ENCODE peak calls at places on chromosomes 13 and 19, in eight cellular contexts. One of them, this sample, is unnamed.

GRCh38 chr19:33064778-33065550 is at the start of gene RHPN2:
- DNase-seq in progenitor cell of endocrine pancreas: peak; percentile 58
- DNase-seq in ovary: peak; percentile 66
- DNase-seq in H54: peak; percentile 98
- DNase-seq in skeletal muscle cell: no peak
- DNase-seq in stimulated activated CD4-positive, alpha-beta T cell treated with anti-CD3 and anti-CD28 coated beads, Interleukin-4, amount 100 ng/mL, for 24 hours: peak; percentile 62
- DNase-seq in caudate nucleus: no peak
- DNase-seq in anterior cingulate cortex: peak; percentile 10
- DNase-seq in this sample: no peak

GRCh38 chr13:27403727-27404385 is 20.6 kb upstream of the GTF3A start:
- DNase-seq in progenitor cell of endocrine pancreas: no peak
- DNase-seq in ovary: no peak
- DNase-seq in H54: no peak
- DNase-seq in skeletal muscle cell: no peak
- DNase-seq in stimulated activated CD4-positive, alpha-beta T cell treated with anti-CD3 and anti-CD28 coated beads, Interleukin-4, amount 100 ng/mL, for 24 hours: no peak
- DNase-seq in caudate nucleus: no peak
- DNase-seq in anterior cingulate cortex: no peak
- DNase-seq in this sample: no peak

GRCh38 chr19:29735821-29736220 is 20.8 kb upstream of the C19orf12 start:
- DNase-seq in progenitor cell of endocrine pancreas: no peak
- DNase-seq in ovary: no peak
- DNase-seq in H54: no peak
- DNase-seq in skeletal muscle cell: no peak
- DNase-seq in stimulated activated CD4-positive, alpha-beta T cell treated with anti-CD3 and anti-CD28 coated beads, Interleukin-4, amount 100 ng/mL, for 24 hours: no peak
- DNase-seq in caudate nucleus: no peak
- DNase-seq in anterior cingulate cortex: no peak
- DNase-seq in this sample: no peak

GRCh38 chr13:110430391-110431338 is 123.6 kb downstream of the COL4A2 start:
- DNase-seq in progenitor cell of endocrine pancreas: no peak
- DNase-seq in ovary: no peak
- DNase-seq in H54: no peak
- DNase-seq in skeletal muscle cell: no peak
- DNase-seq in stimulated activated CD4-positive, alpha-beta T cell treated with anti-CD3 and anti-CD28 coated beads, Interleukin-4, amount 100 ng/mL, for 24 hours: no peak
- DNase-seq in caudate nucleus: no peak
- DNase-seq in anterior cingulate cortex: no peak
- DNase-seq in this sample: no peak

GRCh38 chr13:48478401-48478800 is 54.5 kb downstream of the RCBTB2 start:
- DNase-seq in progenitor cell of endocrine pancreas: no peak
- DNase-seq in ovary: no peak
- DNase-seq in H54: no peak
- DNase-seq in skeletal muscle cell: no peak
- DNase-seq in stimulated activated CD4-positive, alpha-beta T cell treated with anti-CD3 and anti-CD28 coated beads, Interleukin-4, amount 100 ng/mL, for 24 hours: no peak
- DNase-seq in caudate nucleus: no peak
- DNase-seq in anterior cingulate cortex: no peak
- DNase-seq in this sample: no peak

GRCh38 chr19:41990028-41990427 is 4.0 kb downstream of the ATP1A3 start:
- DNase-seq in progenitor cell of endocrine pancreas: no peak
- DNase-seq in ovary: no peak
- DNase-seq in H54: no peak
- DNase-seq in skeletal muscle cell: no peak
- DNase-seq in stimulated activated CD4-positive, alpha-beta T cell treated with anti-CD3 and anti-CD28 coated beads, Interleukin-4, amount 100 ng/mL, for 24 hours: no peak
- DNase-seq in caudate nucleus: no peak
- DNase-seq in anterior cingulate cortex: no peak
- DNase-seq in this sample: no peak

GRCh38 chr19:2561895-2562294 is 86.0 kb downstream of the GADD45B start:
- DNase-seq in progenitor cell of endocrine pancreas: no peak
- DNase-seq in ovary: peak; percentile 15
- DNase-seq in H54: no peak
- DNase-seq in skeletal muscle cell: no peak
- DNase-seq in stimulated activated CD4-positive, alpha-beta T cell treated with anti-CD3 and anti-CD28 coated beads, Interleukin-4, amount 100 ng/mL, for 24 hours: peak; percentile 58
- DNase-seq in caudate nucleus: no peak
- DNase-seq in anterior cingulate cortex: no peak
- DNase-seq in this sample: no peak

GRCh38 chr19:958967-959685 is 25.0 kb upstream of the WDR18 start:
- DNase-seq in progenitor cell of endocrine pancreas: no peak
- DNase-seq in ovary: no peak
- DNase-seq in H54: peak; percentile 69
- DNase-seq in skeletal muscle cell: no peak
- DNase-seq in stimulated activated CD4-positive, alpha-beta T cell treated with anti-CD3 and anti-CD28 coated beads, Interleukin-4, amount 100 ng/mL, for 24 hours: peak; percentile 63
- DNase-seq in caudate nucleus: no peak
- DNase-seq in anterior cingulate cortex: no peak
- DNase-seq in this sample: peak; percentile 80

GRCh38 chr19:33407716-33408115 is 34.2 kb downstream of the CEBPG start:
- DNase-seq in progenitor cell of endocrine pancreas: no peak
- DNase-seq in ovary: no peak
- DNase-seq in H54: no peak
- DNase-seq in skeletal muscle cell: no peak
- DNase-seq in stimulated activated CD4-positive, alpha-beta T cell treated with anti-CD3 and anti-CD28 coated beads, Interleukin-4, amount 100 ng/mL, for 24 hours: no peak
- DNase-seq in caudate nucleus: no peak
- DNase-seq in anterior cingulate cortex: no peak
- DNase-seq in this sample: no peak

GRCh38 chr19:1172353-1173159 is 1.5 kb downstream of the SBNO2 start:
- DNase-seq in progenitor cell of endocrine pancreas: no peak
- DNase-seq in ovary: peak; percentile 61
- DNase-seq in H54: no peak
- DNase-seq in skeletal muscle cell: no peak
- DNase-seq in stimulated activated CD4-positive, alpha-beta T cell treated with anti-CD3 and anti-CD28 coated beads, Interleukin-4, amount 100 ng/mL, for 24 hours: no peak
- DNase-seq in caudate nucleus: no peak
- DNase-seq in anterior cingulate cortex: no peak
- DNase-seq in this sample: peak; percentile 56

GRCh38 chr13:28631792-28632191 is 27.1 kb upstream of the POMP start:
- DNase-seq in progenitor cell of endocrine pancreas: no peak
- DNase-seq in ovary: no peak
- DNase-seq in H54: no peak
- DNase-seq in skeletal muscle cell: no peak
- DNase-seq in stimulated activated CD4-positive, alpha-beta T cell treated with anti-CD3 and anti-CD28 coated beads, Interleukin-4, amount 100 ng/mL, for 24 hours: no peak
- DNase-seq in caudate nucleus: no peak
- DNase-seq in anterior cingulate cortex: no peak
- DNase-seq in this sample: no peak

GRCh38 chr13:94778585-94778984 is 66.2 kb upstream of the SOX21 start:
- DNase-seq in progenitor cell of endocrine pancreas: no peak
- DNase-seq in ovary: no peak
- DNase-seq in H54: no peak
- DNase-seq in skeletal muscle cell: no peak
- DNase-seq in stimulated activated CD4-positive, alpha-beta T cell treated with anti-CD3 and anti-CD28 coated beads, Interleukin-4, amount 100 ng/mL, for 24 hours: no peak
- DNase-seq in caudate nucleus: no peak
- DNase-seq in anterior cingulate cortex: no peak
- DNase-seq in this sample: no peak